ENCODE peak calls at places on chromosomes 3 and 15, in seven cellular contexts. R, T, Q, I, Z, O and V are unnamed samples. For H3K4me1, the result is how much of the 10 kb centered on the place peaks cover.

GRCh38 chr3:64342940-64343691 is 117.8 kb upstream of the PRICKLE2 start:
- DNase-seq in R (peak), T (no peak), Q (peak), I (no peak), Z (no peak), O (no peak), V (peak)

GRCh38 chr15:83295417-83295816 is 11.0 kb upstream of the BNC1 start:
- DNase-seq in R (no peak), T (no peak), Q (no peak), I (no peak), Z (no peak), O (no peak), V (no peak)

GRCh38 chr3:27729748-27730611 is 7.9 kb upstream of the EOMES start:
- DNase-seq in R (no peak), T (no peak), Q (no peak), I (no peak), Z (no peak), O (no peak), V (peak)

GRCh38 chr3:192366916-192367315 is 360.4 kb downstream of the FGF12 start:
- DNase-seq in R (no peak), T (no peak), Q (no peak), I (no peak), Z (no peak), O (no peak), V (no peak)

GRCh38 chr3:134650431-134651346 is at the start of gene KY:
- DNase-seq in R (no peak), T (peak), Q (no peak), I (no peak), Z (peak), O (peak), V (peak)

GRCh38 chr3:150000631-150001030 is 29.9 kb upstream of the PFN2 start:
- DNase-seq in R (no peak), T (no peak), Q (no peak), I (no peak), Z (no peak), O (no peak), V (no peak)

GRCh38 chr15:59879506-59879905 is 124.6 kb upstream of the FOXB1 start:
- DNase-seq in R (no peak), T (no peak), Q (no peak), I (no peak), Z (no peak), O (no peak), V (peak)

GRCh38 chr15:31556494-31557150 is 230.0 kb downstream of the KLF13 start:
- DNase-seq in R (no peak), T (no peak), Q (no peak), I (no peak), Z (no peak), O (no peak), V (no peak)

GRCh38 chr3:8500208-8500961 is 1.2 kb upstream of the LMCD1 start:
- DNase-seq in R (peak), T (no peak), Q (no peak), I (no peak), Z (no peak), O (no peak), V (peak)

GRCh38 chr3:128064962-128065361 is 12.7 kb downstream of the SEC61A1 start:
- DNase-seq in R (no peak), T (no peak), Q (no peak), I (no peak), Z (no peak), O (no peak), V (no peak)

GRCh38 chr15:68644088-68644904 is 65.5 kb downstream of the CORO2B start:
- DNase-seq in R (no peak), T (no peak), Q (peak), I (no peak), Z (no peak), O (no peak), V (peak)

GRCh38 chr3:46089237-46090011 is 62.1 kb upstream of the XCR1 start:
- DNase-seq in R (no peak), T (no peak), Q (no peak), I (peak), Z (peak), O (peak), V (no peak)

GRCh38 chr15:60614862-60615771 is 136.2 kb upstream of the ICE2 start:
- DNase-seq in R (peak), T (no peak), Q (no peak), I (no peak), Z (peak), O (no peak), V (no peak)

GRCh38 chr3:182058488-182058887 is 346.8 kb downstream of the SOX2 start:
- DNase-seq in R (no peak), T (no peak), Q (no peak), I (no peak), Z (no peak), O (no peak), V (no peak)

GRCh38 chr3:190481779-190482178 is 32.1 kb upstream of the TMEM207 start:
- DNase-seq in R (no peak), T (no peak), Q (no peak), I (no peak), Z (no peak), O (no peak), V (peak)

GRCh38 chr3:14203521-14204079 is 25.0 kb downstream of the LSM3 start:
- DNase-seq in R (peak), T (peak), Q (no peak), I (no peak), Z (peak), O (peak), V (peak)

GRCh38 chr3:128714887-128715496 is 11.0 kb upstream of the RAB7A start:
- DNase-seq in R (no peak), T (no peak), Q (no peak), I (no peak), Z (no peak), O (no peak), V (no peak)

GRCh38 chr3:54837964-54838363 is 89.9 kb downstream of the LRTM1 start:
- DNase-seq in R (no peak), T (no peak), Q (no peak), I (no peak), Z (peak), O (no peak), V (no peak)

GRCh38 chr3:41997702-41998551 is 36.0 kb upstream of the ULK4 start:
- DNase-seq in R (no peak), T (no peak), Q (no peak), I (no peak), Z (no peak), O (no peak), V (peak)

GRCh38 chr3:16512435-16513140 is 911 bp downstream of the RFTN1 start:
- DNase-seq in R (no peak), T (peak), Q (no peak), I (no peak), Z (peak), O (peak), V (no peak)

GRCh38 chr15:101168898-101169297 is 83.0 kb downstream of the CHSY1 start:
- DNase-seq in R (no peak), T (no peak), Q (peak), I (no peak), Z (no peak), O (no peak), V (no peak)

GRCh38 chr15:101170568-101171350 is 81.1 kb downstream of the CHSY1 start:
- DNase-seq in R (no peak), T (peak), Q (peak), I (peak), Z (no peak), O (peak), V (peak)

GRCh38 chr15:101168463-101168824 is 83.4 kb downstream of the CHSY1 start:
- DNase-seq in R (no peak), T (peak), Q (no peak), I (peak), Z (no peak), O (no peak), V (peak)

GRCh38 chr15:101167791-101168462 is 83.9 kb downstream of the CHSY1 start:
- DNase-seq in R (no peak), T (peak), Q (peak), I (peak), Z (peak), O (peak), V (peak)

GRCh38 chr15:101169457-101170071 is 82.3 kb downstream of the CHSY1 start:
- DNase-seq in R (no peak), T (no peak), Q (peak), I (no peak), Z (no peak), O (no peak), V (no peak)
- H3K4me1 ChIP-seq in R (under half), T (under half), Q (half or more), I (half or more), Z (under half), O (under half), V (under half)

DNA sequence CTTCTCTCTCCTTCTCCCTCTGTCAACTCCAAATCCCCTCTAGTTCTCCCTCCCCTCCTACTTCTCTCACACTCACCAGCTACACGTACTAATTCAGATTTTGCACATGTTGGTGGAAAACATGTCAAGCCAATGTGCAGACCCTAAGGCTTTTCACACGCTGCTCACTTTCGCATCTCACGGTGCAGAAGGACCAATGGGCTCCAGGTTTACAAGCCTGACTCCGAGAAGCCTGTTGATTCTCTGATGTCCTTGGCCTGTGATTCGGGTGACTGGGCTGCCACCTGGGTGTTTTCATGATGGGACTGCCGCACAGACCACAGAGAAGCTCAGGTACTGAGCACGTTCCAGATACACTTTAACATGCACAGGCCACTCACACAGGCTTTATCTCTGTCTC is 3.7 kb downstream of the FOXL2NB start:
- DNase-seq in R (no peak), T (no peak), Q (no peak), I (no peak), Z (no peak), O (no peak), V (no peak)
- H3K4me1 ChIP-seq in R (under half), T (under half), Q (under half), I (under half), Z (under half), O (under half), V (under half)

GRCh38 chr3:51967384-51968174 is at the start of gene PCBP4:
- DNase-seq in R (peak), T (peak), Q (no peak), I (no peak), Z (peak), O (peak), V (peak)
- H3K4me1 ChIP-seq in R (under half), T (under half), Q (under half), I (half or more), Z (under half), O (under half), V (under half)

GRCh38 chr3:29481969-29482767 is 201.3 kb downstream of the RBMS3 start:
- DNase-seq in R (no peak), T (no peak), Q (no peak), I (no peak), Z (no peak), O (no peak), V (no peak)
- H3K4me1 ChIP-seq in R (under half), T (under half), Q (under half), I (under half), Z (under half), O (under half), V (under half)